ENCODE peak calls at places on chromosomes 6 and 20, in nine cellular contexts. S, M, J, F, B, E, I, D and G are unnamed samples.

GRCh38 chr6:136696238-136696637 is 96.0 kb downstream of the MAP3K5 start:
- DNase-seq in I (no peak), S (no peak), F (no peak), D (no peak), M (no peak), J (no peak), B (no peak), E (peak), G (no peak)

GRCh38 chr6:12608016-12608860 is 108.3 kb upstream of the PHACTR1 start:
- DNase-seq in J (no peak), F (no peak), D (no peak), M (no peak), E (no peak), I (no peak), S (no peak), B (peak), G (no peak)

GRCh38 chr6:34523441-34524206 is 32.5 kb downstream of the SPDEF start:
- DNase-seq in I (no peak), S (no peak), M (no peak), D (no peak), B (no peak), F (no peak), E (no peak), J (no peak), G (no peak)

GRCh38 chr20:51811040-51811351 is 8.7 kb upstream of the SALL4 start:
- DNase-seq in F (no peak), M (peak), B (no peak), I (no peak), E (no peak), S (no peak), J (no peak), D (no peak), G (no peak)

GRCh38 chr6:154453329-154453728 is 57.2 kb downstream of the CNKSR3 start:
- DNase-seq in S (no peak), M (no peak), B (no peak), E (no peak), F (no peak), J (no peak), D (no peak), I (no peak), G (no peak)

GRCh38 chr6:150212745-150213144 is 69.9 kb downstream of the PPP1R14C start:
- DNase-seq in F (no peak), I (no peak), E (no peak), S (no peak), B (no peak), J (no peak), D (no peak), M (no peak), G (no peak)

GRCh38 chr6:26525818-26526217 is 12.3 kb upstream of the HMGN4 start:
- DNase-seq in M (no peak), I (no peak), D (no peak), E (no peak), F (no peak), J (no peak), B (no peak), S (no peak), G (no peak)

GRCh38 chr6:46734867-46735719 is at the start of gene PLA2G7:
- DNase-seq in E (peak), J (peak), D (no peak), S (peak), B (no peak), M (no peak), F (no peak), I (peak), G (no peak)

GRCh38 chr6:167495506-167496391 is 170.9 kb downstream of the TTLL2 start:
- DNase-seq in S (peak), M (no peak), J (no peak), D (no peak), B (no peak), E (no peak), I (no peak), F (no peak), G (no peak)

GRCh38 chr6:167225903-167226508 is 65.1 kb upstream of the UNC93A start:
- DNase-seq in F (no peak), E (no peak), J (no peak), D (no peak), I (no peak), S (no peak), M (no peak), B (no peak), G (no peak)

GRCh38 chr20:58890073-58890453 is 37.5 kb downstream of the GNAS start:
- DNase-seq in S (no peak), J (peak), M (no peak), I (no peak), D (no peak), B (no peak), F (no peak), E (no peak), G (no peak)

DNA sequence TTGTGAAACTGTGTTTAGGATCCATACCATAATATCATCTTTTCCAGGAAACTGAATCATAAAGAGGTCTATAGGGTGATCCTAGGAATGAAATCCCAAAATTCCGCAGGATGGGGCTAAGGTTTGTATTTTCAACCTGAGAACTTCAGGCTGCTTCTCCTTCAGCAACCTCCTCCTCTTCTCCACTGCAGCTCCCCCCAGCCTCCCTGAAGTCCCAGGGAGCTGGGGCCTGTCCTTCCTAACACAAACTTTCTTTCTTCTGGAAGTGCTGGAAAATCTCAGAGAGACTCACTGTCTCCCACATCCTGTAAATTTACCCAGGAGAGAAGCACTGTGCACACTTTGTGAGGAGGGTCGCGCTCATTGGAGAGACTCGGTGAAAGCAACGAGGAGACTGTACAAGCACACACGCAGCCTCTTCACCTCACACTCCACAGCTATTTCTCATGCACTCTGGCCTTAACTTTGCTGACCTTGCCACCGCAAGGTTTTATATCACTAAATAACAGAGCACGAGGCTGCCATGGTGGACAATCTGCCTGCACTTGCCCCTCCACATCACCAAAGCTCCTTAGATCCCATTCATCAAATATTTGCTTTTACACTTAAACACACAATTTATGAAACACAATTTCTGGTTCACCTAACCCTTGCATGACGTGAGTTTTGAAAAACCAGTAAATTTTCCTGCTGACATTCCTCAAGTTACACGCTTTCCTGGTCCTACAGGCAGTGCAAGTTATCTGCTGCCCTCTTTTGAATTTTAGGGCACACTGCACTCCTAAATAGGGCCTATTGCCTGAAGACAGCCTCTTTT is 14.3 kb downstream of the ID4 start:
- DNase-seq in E (peak), M (peak), S (no peak), J (peak), I (peak), F (no peak), B (no peak), D (peak), G (no peak)
- TF ChIP-seq POLR2A in E (no peak), M (no peak), S (no peak), J (no peak), I (no peak), F (no peak), B (no peak), D (no peak), G (no peak)

GRCh38 chr6:148307400-148307799 is 35.2 kb upstream of the SASH1 start:
- DNase-seq in I (no peak), E (no peak), M (no peak), B (no peak), J (no peak), F (no peak), D (no peak), S (no peak), G (no peak)

GRCh38 chr6:148306287-148306686 is 36.4 kb upstream of the SASH1 start:
- DNase-seq in F (no peak), M (no peak), S (no peak), J (no peak), E (no peak), I (no peak), B (no peak), D (no peak), G (no peak)

GRCh38 chr6:148303616-148304015 is 39.0 kb upstream of the SASH1 start:
- DNase-seq in F (no peak), I (no peak), S (no peak), J (no peak), E (no peak), D (no peak), M (no peak), B (no peak), G (no peak)

GRCh38 chr6:148309301-148309700 is 33.3 kb upstream of the SASH1 start:
- DNase-seq in B (no peak), F (no peak), E (no peak), S (no peak), I (no peak), D (no peak), J (no peak), M (no peak), G (no peak)

GRCh38 chr6:148304976-148305375 is 37.7 kb upstream of the SASH1 start:
- DNase-seq in E (no peak), B (no peak), F (no peak), M (no peak), J (no peak), D (no peak), I (no peak), S (no peak), G (no peak)
- TF ChIP-seq POLR2AphosphoS5 in E (no peak), B (no peak), F (no peak), M (no peak), J (no peak), D (no peak), I (no peak), S (no peak), G (no peak)

DNA sequence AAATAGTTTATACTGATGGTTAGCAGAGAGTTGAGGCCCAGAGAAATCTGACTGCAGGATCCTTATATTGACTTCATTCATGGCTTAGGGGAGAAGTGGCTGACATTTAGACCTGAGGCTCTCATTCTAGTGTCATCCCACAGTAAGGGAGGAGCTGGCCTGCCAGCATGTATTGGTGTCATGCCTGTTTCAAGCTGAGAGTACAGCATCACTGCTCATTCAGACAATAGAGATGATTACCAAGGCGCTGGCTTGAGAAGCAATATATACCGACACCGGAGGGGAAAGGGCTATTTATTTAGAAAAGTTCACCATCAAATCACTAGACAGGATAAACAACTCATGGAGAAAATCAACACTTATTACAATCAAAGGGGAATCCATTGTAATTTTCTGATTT is 84.4 kb upstream of the HDAC2 start:
- DNase-seq in F (no peak), B (no peak), M (no peak), J (no peak), D (no peak), S (no peak), I (no peak), E (no peak), G (no peak)
- TF ChIP-seq EP300 in F (no peak), B (no peak), M (no peak), J (no peak), D (no peak), S (no peak), I (no peak), E (no peak), G (no peak)

GRCh38 chr20:44066645-44067606 is 120.1 kb downstream of the JPH2 start:
- DNase-seq in E (no peak), F (peak), J (peak), I (no peak), S (no peak), D (no peak), B (no peak), M (no peak), G (no peak)
- TF ChIP-seq POLR2A in E (no peak), F (no peak), J (no peak), I (no peak), S (no peak), D (no peak), B (no peak), M (no peak), G (no peak)

DNA sequence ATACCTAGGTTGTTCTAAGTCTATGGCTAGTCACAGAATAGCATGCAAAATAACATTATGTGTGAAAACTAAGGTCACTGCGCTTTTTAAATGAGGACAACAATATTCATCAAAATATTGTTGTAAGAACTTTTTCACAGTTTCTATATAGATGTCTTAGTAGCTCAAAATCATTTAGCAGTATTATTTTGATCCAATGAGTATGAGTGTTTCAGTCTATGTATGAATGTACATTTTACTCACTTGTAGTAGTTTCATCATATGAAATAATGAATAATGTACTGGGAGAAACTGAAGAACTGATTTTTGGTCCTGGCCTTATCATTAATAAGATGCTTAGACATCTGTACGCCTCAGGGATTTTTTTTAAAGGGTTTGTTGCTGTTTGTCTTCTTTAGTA is 16.5 kb upstream of the TMEM30A start:
- DNase-seq in M (no peak), B (no peak), F (no peak), I (no peak), D (no peak), J (no peak), S (no peak), E (no peak), G (no peak)
- TF ChIP-seq POLR2AphosphoS5 in M (no peak), B (no peak), F (no peak), I (no peak), D (no peak), J (no peak), S (no peak), E (no peak), G (no peak)